ENCODE peak calls at places on chromosome 1, in four cellular contexts. J, V, N and M are unnamed samples.

GRCh38 chr1:153192697-153193096 is 10.5 kb upstream of the LELP1 start:
- DNase-seq in J (no peak), V (peak), N (no peak), M (no peak)

GRCh38 chr1:244837597-244838258 is 2.3 kb downstream of the COX20 start:
- DNase-seq in N (no peak), J (no peak), V (no peak), M (no peak)

GRCh38 chr1:70486676-70487470 is 75.8 kb downstream of the CTH start:
- DNase-seq in J (peak), N (no peak), V (no peak), M (no peak)

GRCh38 chr1:89575207-89575606 is 50.6 kb downstream of the LRRC8B start:
- DNase-seq in J (no peak), N (no peak), V (no peak), M (no peak)

GRCh38 chr1:218345673-218346390 is 696 bp downstream of the TGFB2 start:
- DNase-seq in J (no peak), V (peak), N (peak), M (peak)

GRCh38 chr1:47333578-47333921 is at the start of gene CMPK1:
- DNase-seq in V (no peak), N (peak), J (no peak), M (peak)

GRCh38 chr1:153572569-153573015 is 6.9 kb upstream of the S100A2 start:
- DNase-seq in V (no peak), J (peak), N (peak), M (peak)

GRCh38 chr1:209493584-209493983 is 89.9 kb upstream of the CAMK1G start:
- DNase-seq in N (no peak), J (no peak), V (no peak), M (no peak)

GRCh38 chr1:64476251-64476952 is 6.5 kb downstream of the CACHD1 start:
- DNase-seq in N (no peak), J (peak), V (no peak), M (no peak)

GRCh38 chr1:110672001-110672752 is 2.6 kb downstream of the KCNA3 start:
- DNase-seq in V (no peak), N (peak), J (no peak), M (no peak)

GRCh38 chr1:46466477-46467182 is 23.0 kb upstream of the DMBX1 start:
- DNase-seq in N (no peak), V (no peak), J (no peak), M (no peak)

GRCh38 chr1:41322101-41322661 is 39.1 kb upstream of the FOXO6 start:
- DNase-seq in V (no peak), J (no peak), N (no peak), M (no peak)

GRCh38 chr1:41321277-41321676 is 40.0 kb upstream of the FOXO6 start:
- DNase-seq in J (no peak), N (no peak), V (no peak), M (no peak)

GRCh38 chr1:41320860-41321259 is 40.4 kb upstream of the FOXO6 start:
- DNase-seq in J (no peak), N (no peak), V (no peak), M (no peak)

GRCh38 chr1:41323243-41323642 is 38.0 kb upstream of the FOXO6 start:
- DNase-seq in V (no peak), J (no peak), N (no peak), M (no peak)

GRCh38 chr1:41322835-41323234 is 38.4 kb upstream of the FOXO6 start:
- DNase-seq in J (no peak), N (peak), V (no peak), M (no peak)
- TF ChIP-seq CTCF in J (peak), N (peak), V (peak), M (no peak)

DNA sequence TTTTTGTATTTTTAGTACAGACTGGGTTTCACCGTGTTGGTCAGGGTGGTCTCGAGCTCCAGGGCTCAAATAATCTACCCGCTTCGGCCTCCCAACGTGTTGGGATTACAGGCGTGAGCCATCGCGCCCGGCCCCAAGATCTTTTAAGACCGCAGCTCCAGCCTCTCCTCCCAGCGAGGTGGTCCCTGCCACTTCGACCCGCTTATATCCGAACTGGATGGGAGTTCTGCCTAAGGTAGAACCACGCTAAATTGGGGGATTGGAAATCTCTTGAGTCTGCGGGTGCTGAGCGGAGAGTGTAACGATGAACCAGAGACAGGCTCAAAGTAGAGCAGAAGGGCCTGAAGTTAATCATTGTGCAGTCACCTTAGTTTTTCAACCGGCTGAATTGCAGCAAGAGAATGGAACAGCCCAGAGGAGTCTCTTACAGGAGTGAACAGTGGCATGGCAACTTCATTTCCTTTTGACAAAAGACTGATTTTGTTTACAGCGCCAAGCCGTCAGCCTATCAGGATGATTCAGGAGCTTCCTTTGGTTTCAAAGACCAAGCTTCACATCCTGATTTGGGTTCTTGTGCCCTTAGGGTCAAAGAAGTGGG is 726 bp upstream of the CYB5R1 start:
- DNase-seq in V (no peak), J (no peak), N (peak), M (no peak)
- TF ChIP-seq CTCF in V (no peak), J (no peak), N (no peak), M (no peak)

GRCh38 chr1:147515046-147515869 is 26.0 kb upstream of the BCL9 start:
- DNase-seq in J (peak), N (no peak), V (no peak), M (no peak)
- TF ChIP-seq CTCF in J (peak), N (peak), V (peak), M (no peak)

GRCh38 chr1:43984855-43985254 is 5.8 kb downstream of the B4GALT2 start:
- DNase-seq in V (no peak), N (no peak), J (no peak), M (no peak)

GRCh38 chr1:43986712-43987111 is 4.7 kb upstream of the CCDC24 start:
- DNase-seq in J (no peak), V (no peak), N (peak), M (no peak)

GRCh38 chr1:43987159-43988022 is 4.0 kb upstream of the CCDC24 start:
- DNase-seq in N (no peak), V (no peak), J (no peak), M (no peak)

GRCh38 chr1:43983253-43983904 is 4.4 kb downstream of the B4GALT2 start:
- DNase-seq in V (no peak), J (no peak), N (no peak), M (no peak)

GRCh38 chr1:43985984-43986595 is 5.3 kb upstream of the CCDC24 start:
- DNase-seq in V (no peak), N (no peak), J (no peak), M (no peak)
- TF ChIP-seq CTCF in V (no peak), N (no peak), J (no peak), M (no peak)

DNA sequence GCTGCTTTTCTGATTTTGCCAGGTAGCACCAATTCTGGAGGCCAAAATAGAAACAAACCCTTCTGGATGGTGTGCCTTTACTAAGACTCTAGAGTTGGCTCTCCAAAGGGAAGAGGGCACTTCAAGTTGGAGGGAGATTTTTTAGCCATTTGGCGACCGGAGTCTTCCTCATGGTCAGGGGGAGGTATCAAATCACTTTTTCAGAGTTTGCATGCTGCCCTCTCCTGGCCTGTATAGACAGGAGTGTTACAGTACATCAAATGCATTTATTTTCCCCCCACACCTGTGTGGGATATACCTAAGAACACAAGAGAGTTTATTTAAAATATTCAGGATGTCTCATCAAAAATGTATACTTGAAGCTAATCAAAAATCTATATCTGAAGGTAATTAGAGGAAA is 3.2 kb downstream of the GREM2 start:
- DNase-seq in J (no peak), V (no peak), N (peak), M (no peak)
- TF ChIP-seq CTCF in J (peak), V (peak), N (peak), M (no peak)